ENCODE peak calls at places on chromosome 9, in five cellular contexts. W, D, K, F and C are unnamed samples. For H3K36me3, the result is how much of the 10 kb centered on the place peaks cover.

GRCh38 chr9:110952018-110952864 is 86.0 kb downstream of the LPAR1 start:
- DNase-seq in W (peak), D (no peak), K (no peak), F (no peak), C (no peak)

GRCh38 chr9:128192601-128193371 is 1.4 kb upstream of the CIZ1 start:
- DNase-seq in W (peak), D (peak), K (peak), F (peak), C (peak)

GRCh38 chr9:13278023-13278367 is 1.5 kb downstream of the MPDZ start:
- DNase-seq in W (no peak), D (no peak), K (peak), F (peak), C (no peak)

GRCh38 chr9:85432599-85432998 is 309.2 kb downstream of the AGTPBP1 start:
- DNase-seq in W (no peak), D (no peak), K (no peak), F (no peak), C (no peak)

GRCh38 chr9:105385372-105385985 is 62.4 kb upstream of the FSD1L start:
- DNase-seq in W (no peak), D (no peak), K (peak), F (peak), C (no peak)

GRCh38 chr9:13717356-13718057 is 438.0 kb upstream of the MPDZ start:
- DNase-seq in W (peak), D (no peak), K (peak), F (peak), C (no peak)

GRCh38 chr9:86126998-86127972 is 27.9 kb upstream of the GOLM1 start:
- DNase-seq in W (peak), D (peak), K (peak), F (peak), C (peak)

GRCh38 chr9:135705376-135705775 is 3.4 kb downstream of the KCNT1 start:
- DNase-seq in W (no peak), D (no peak), K (no peak), F (no peak), C (no peak)

GRCh38 chr9:130394320-130394719 is 50.4 kb upstream of the ASS1 start:
- DNase-seq in W (no peak), D (no peak), K (no peak), F (no peak), C (no peak)

GRCh38 chr9:35882265-35882848 is 12.2 kb upstream of the OR13J1 start:
- DNase-seq in W (peak), D (peak), K (peak), F (peak), C (peak)

GRCh38 chr9:107648153-107648716 is 158.7 kb upstream of the KLF4 start:
- DNase-seq in W (peak), D (no peak), K (peak), F (peak), C (no peak)

GRCh38 chr9:113584728-113585442 is 121.4 kb downstream of the RGS3 start:
- DNase-seq in W (no peak), D (no peak), K (no peak), F (no peak), C (no peak)

GRCh38 chr9:34035656-34036055 is 13.0 kb downstream of the UBAP2 start:
- DNase-seq in W (no peak), D (no peak), K (no peak), F (peak), C (no peak)

GRCh38 chr9:71886015-71886414 is 25.0 kb downstream of the ABHD17B start:
- DNase-seq in W (no peak), D (no peak), K (no peak), F (no peak), C (no peak)

GRCh38 chr9:80701061-80701460 is 988.3 kb downstream of the TLE1 start:
- DNase-seq in W (no peak), D (no peak), K (peak), F (peak), C (no peak)

GRCh38 chr9:12723409-12724028 is 30.3 kb downstream of the TYRP1 start:
- DNase-seq in W (peak), D (peak), K (no peak), F (no peak), C (no peak)

GRCh38 chr9:33133186-33133585 is 34.0 kb downstream of the B4GALT1 start:
- DNase-seq in W (no peak), D (no peak), K (no peak), F (no peak), C (no peak)

GRCh38 chr9:77827104-77827784 is 179.1 kb upstream of the GNA14 start:
- DNase-seq in W (no peak), D (no peak), K (no peak), F (no peak), C (no peak)

GRCh38 chr9:138049085-138049778 is 171.7 kb downstream of the CACNA1B start:
- DNase-seq in W (no peak), D (no peak), K (no peak), F (no peak), C (no peak)

GRCh38 chr9:19440823-19441580 is 32.2 kb downstream of the ACER2 start:
- DNase-seq in W (peak), D (no peak), K (no peak), F (no peak), C (no peak)

GRCh38 chr9:125706661-125707539 is at the start of gene MAPKAP1:
- DNase-seq in W (peak), D (peak), K (peak), F (peak), C (peak)

GRCh38 chr9:125701351-125701750 is 5.7 kb downstream of the MAPKAP1 start:
- DNase-seq in W (peak), D (no peak), K (peak), F (peak), C (no peak)

GRCh38 chr9:125703662-125704061 is 3.3 kb downstream of the MAPKAP1 start:
- DNase-seq in W (no peak), D (no peak), K (no peak), F (no peak), C (no peak)

GRCh38 chr9:125700791-125701190 is 6.2 kb downstream of the MAPKAP1 start:
- DNase-seq in W (peak), D (no peak), K (peak), F (peak), C (no peak)

GRCh38 chr9:125705893-125706292 is 1.1 kb downstream of the MAPKAP1 start:
- DNase-seq in W (no peak), D (no peak), K (no peak), F (no peak), C (no peak)
- H3K27ac ChIP-seq in W (no peak), D (no peak), K (peak), F (no peak), C (no peak)

GRCh38 chr9:91948061-91948422 is 2.0 kb downstream of the ROR2 start:
- DNase-seq in W (peak), D (no peak), K (no peak), F (no peak), C (no peak)

GRCh38 chr9:91949946-91950664 is at the start of gene ROR2:
- DNase-seq in W (peak), D (peak), K (peak), F (peak), C (peak)

GRCh38 chr9:91946825-91947224 is 3.2 kb downstream of the ROR2 start:
- DNase-seq in W (peak), D (no peak), K (no peak), F (no peak), C (no peak)

GRCh38 chr9:91948423-91949292 is 1.4 kb downstream of the ROR2 start:
- DNase-seq in W (peak), D (peak), K (peak), F (peak), C (peak)

GRCh38 chr9:91949293-91949945 is 609 bp downstream of the ROR2 start:
- DNase-seq in W (peak), D (no peak), K (no peak), F (no peak), C (peak)
- H3K9ac ChIP-seq in W (peak), D (peak), K (no peak), F (peak), C (no peak)

GRCh38 chr9:120777229-120777628 is 16.0 kb downstream of the FBXW2 start:
- DNase-seq in W (no peak), D (no peak), K (no peak), F (no peak), C (no peak)
- H3K36me3 ChIP-seq in W (under half), D (under half), K (under half), F (under half), C (under half)

GRCh38 chr9:87337335-87338074 is 160.2 kb upstream of the DAPK1 start:
- DNase-seq in W (peak), D (no peak), K (peak), F (peak), C (no peak)
- H3K27ac ChIP-seq in W (no peak), D (no peak), K (no peak), F (no peak), C (peak)